ENCODE peak calls at places on chromosomes 11 and 22, in seven cellular contexts. Y is lower lobe of right lung; E is heart left ventricle; O is CD4-positive, CD25-positive, alpha-beta regulatory T cell; C is kidney; A is CD8-positive, alpha-beta memory T cell; U is AG04450. M is an unnamed sample.
A peak's percentile ranks its signal among the peaks of the same experiment; 100 is the strongest.

GRCh38 chr22:21450320-21450831 is 16.8 kb upstream of the TMEM191C start:
- DNase-seq in Y (peak; percentile 44), E (no peak), O (no peak), C (peak; percentile 56), A (no peak), U (no peak), M (no peak)

GRCh38 chr11:113242767-113243397 is 71.5 kb upstream of the TTC12 start:
- DNase-seq in Y (no peak), E (no peak), O (no peak), C (no peak), A (no peak), U (no peak), M (no peak)

GRCh38 chr11:102886999-102887398 is 12.2 kb upstream of the MMP12 start:
- DNase-seq in Y (no peak), E (no peak), O (no peak), C (no peak), A (no peak), U (no peak), M (no peak)

GRCh38 chr11:134640536-134640935 is 228.5 kb upstream of the B3GAT1 start:
- DNase-seq in Y (no peak), E (no peak), O (no peak), C (no peak), A (no peak), U (no peak), M (no peak)

GRCh38 chr11:95451682-95452081 is 220.7 kb upstream of the SESN3 start:
- DNase-seq in Y (no peak), E (no peak), O (no peak), C (no peak), A (no peak), U (peak; percentile 13), M (no peak)

GRCh38 chr11:13119361-13119760 is 110.2 kb downstream of the RASSF10 start:
- DNase-seq in Y (no peak), E (no peak), O (no peak), C (no peak), A (no peak), U (no peak), M (no peak)

GRCh38 chr11:129209891-129210830 is 18.0 kb upstream of the ARHGAP32 start:
- DNase-seq in Y (no peak), E (no peak), O (no peak), C (no peak), A (no peak), U (no peak), M (no peak)

GRCh38 chr11:68329993-68330699 is 17.8 kb downstream of the LRP5 start:
- DNase-seq in Y (no peak), E (no peak), O (no peak), C (no peak), A (no peak), U (no peak), M (no peak)

GRCh38 chr22:24063986-24064385 is 52.9 kb downstream of the CABIN1 start:
- DNase-seq in Y (no peak), E (no peak), O (no peak), C (no peak), A (no peak), U (no peak), M (no peak)

GRCh38 chr11:2462092-2462985 is 17.5 kb downstream of the KCNQ1 start:
- DNase-seq in Y (no peak), E (no peak), O (no peak), C (no peak), A (no peak), U (no peak), M (peak; percentile 43)

GRCh38 chr22:43038325-43038724 is 23.4 kb upstream of the PACSIN2 start:
- DNase-seq in Y (no peak), E (no peak), O (no peak), C (no peak), A (no peak), U (no peak), M (no peak)

GRCh38 chr11:78489184-78489583 is 71.6 kb upstream of the GAB2 start:
- DNase-seq in Y (no peak), E (no peak), O (no peak), C (no peak), A (no peak), U (no peak), M (no peak)

GRCh38 chr22:36435516-36436415 is 45.7 kb downstream of the TXN2 start:
- DNase-seq in Y (peak; percentile 61), E (no peak), O (peak; percentile 52), C (no peak), A (peak; percentile 78), U (no peak), M (no peak)

GRCh38 chr11:131977854-131978253 is 607.4 kb downstream of the NTM start:
- DNase-seq in Y (no peak), E (no peak), O (no peak), C (no peak), A (no peak), U (peak; percentile 43), M (no peak)

GRCh38 chr11:33017478-33017877 is 1.8 kb downstream of the DEPDC7 start:
- DNase-seq in Y (no peak), E (no peak), O (no peak), C (no peak), A (no peak), U (no peak), M (no peak)

GRCh38 chr22:40312050-40312449 is 34.2 kb upstream of the ADSL start:
- DNase-seq in Y (no peak), E (no peak), O (no peak), C (no peak), A (no peak), U (no peak), M (no peak)

GRCh38 chr11:70048279-70049024 is 29.7 kb upstream of the ANO1 start:
- DNase-seq in Y (no peak), E (no peak), O (no peak), C (no peak), A (no peak), U (no peak), M (no peak)

GRCh38 chr11:75853971-75854370 is 39.0 kb downstream of the UVRAG start:
- DNase-seq in Y (no peak), E (no peak), O (no peak), C (no peak), A (no peak), U (no peak), M (no peak)

GRCh38 chr11:8867856-8868705 is 42.9 kb upstream of the AKIP1 start:
- DNase-seq in Y (no peak), E (no peak), O (no peak), C (no peak), A (no peak), U (no peak), M (no peak)

GRCh38 chr11:121521145-121522042 is 68.6 kb upstream of the SORL1-AS1 start:
- DNase-seq in Y (no peak), E (no peak), O (no peak), C (no peak), A (no peak), U (no peak), M (no peak)

GRCh38 chr11:7208391-7208790 is 43.3 kb upstream of the SYT9 start:
- DNase-seq in Y (no peak), E (no peak), O (no peak), C (no peak), A (no peak), U (no peak), M (no peak)

GRCh38 chr11:48096588-48097525 is 116.5 kb downstream of the PTPRJ start:
- DNase-seq in Y (no peak), E (no peak), O (no peak), C (no peak), A (no peak), U (no peak), M (peak; percentile 44)

GRCh38 chr11:128208329-128209220 is 378.8 kb downstream of the ETS1 start:
- DNase-seq in Y (no peak), E (peak; percentile 68), O (no peak), C (no peak), A (no peak), U (peak; percentile 72), M (no peak)

GRCh38 chr11:29224739-29225384 is 792.0 kb downstream of the KCNA4 start:
- DNase-seq in Y (no peak), E (no peak), O (no peak), C (no peak), A (no peak), U (no peak), M (no peak)

GRCh38 chr22:45226681-45227186 is 14.0 kb downstream of the KIAA0930 start:
- DNase-seq in Y (peak; percentile 85), E (no peak), O (no peak), C (peak; percentile 77), A (no peak), U (no peak), M (peak; percentile 65)

GRCh38 chr11:93392862-93393261 is 62.3 kb downstream of the DEUP1 start:
- DNase-seq in Y (no peak), E (no peak), O (no peak), C (no peak), A (no peak), U (no peak), M (no peak)
- H3K27ac ChIP-seq in Y (no peak overlapping the region), E (no peak overlapping the region), O (no peak overlapping the region), C (no peak overlapping the region), A (no peak overlapping the region), U (no peak overlapping the region), M (no peak overlapping the region)

DNA sequence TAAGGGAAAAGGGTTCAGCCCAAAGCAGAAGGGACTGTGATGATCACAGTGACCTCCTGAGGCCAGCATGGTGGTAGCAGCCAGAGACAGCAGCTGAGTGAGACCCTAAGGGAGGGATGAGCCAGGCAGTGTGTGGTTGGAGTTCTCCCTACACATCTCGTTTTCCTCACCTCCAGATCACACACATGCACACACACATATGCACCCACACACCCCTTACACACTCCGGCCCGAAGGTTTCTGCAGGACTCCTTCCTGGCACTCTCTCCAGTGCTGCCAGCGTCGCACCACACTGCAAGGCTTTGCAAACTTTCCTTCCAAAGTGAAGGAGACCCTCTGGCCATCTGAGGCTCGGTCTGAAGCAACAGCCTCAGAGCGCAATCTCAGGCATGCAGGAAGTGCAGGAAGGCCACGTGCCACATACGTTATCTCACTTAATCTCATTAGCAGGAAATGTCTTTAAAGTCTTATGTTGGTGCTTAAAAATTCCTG is 26.9 kb upstream of the TP53I11 start:
- DNase-seq in Y (no peak), E (no peak), O (no peak), C (no peak), A (no peak), U (no peak), M (no peak)
- H3K4me3 ChIP-seq in Y (no peak overlapping the region), E (no peak overlapping the region), O (peak overlapping the region; percentile 26), C (no peak overlapping the region), A (no peak overlapping the region), U (no peak overlapping the region), M (no peak overlapping the region)

GRCh38 chr11:126450806-126451205 is 95.3 kb downstream of the ST3GAL4 start:
- DNase-seq in Y (no peak), E (no peak), O (no peak), C (no peak), A (no peak), U (no peak), M (no peak)
- H3K27ac ChIP-seq in Y (no peak overlapping the region), E (no peak overlapping the region), O (no peak overlapping the region), C (no peak overlapping the region), A (no peak overlapping the region), U (no peak overlapping the region), M (no peak overlapping the region)

GRCh38 chr22:19759459-19759993 is 1.1 kb upstream of the TBX1 start:
- DNase-seq in Y (no peak), E (no peak), O (no peak), C (no peak), A (no peak), U (no peak), M (no peak)
- H3K4me3 ChIP-seq in Y (peak overlapping the region; percentile 23), E (no peak overlapping the region), O (peak overlapping the region; percentile 34), C (no peak overlapping the region), A (no peak overlapping the region), U (no peak overlapping the region), M (no peak overlapping the region)